ENCODE peak calls at places on chromosome 15, in seven cellular contexts. P, G, U, L, K, D and E are unnamed samples. For H3K9me3, the result is how much of the 10 kb centered on the place peaks cover.

GRCh38 chr15:39501366-39501765 is 79.5 kb upstream of the THBS1 start:
- DNase-seq in P (no peak), G (no peak), U (no peak), L (no peak), K (no peak), D (no peak), E (no peak)

GRCh38 chr15:55661431-55661830 is 73.3 kb upstream of the PYGO1 start:
- DNase-seq in P (no peak), G (no peak), U (no peak), L (peak), K (no peak), D (peak), E (no peak)

GRCh38 chr15:74962219-74962618 is 5.6 kb upstream of the RPP25 start:
- DNase-seq in P (no peak), G (no peak), U (no peak), L (no peak), K (no peak), D (no peak), E (no peak)

GRCh38 chr15:62739082-62739481 is 303.5 kb upstream of the TPM1 start:
- DNase-seq in P (no peak), G (no peak), U (no peak), L (no peak), K (no peak), D (peak), E (no peak)

GRCh38 chr15:27660676-27661075 is 438.4 kb downstream of the OCA2 start:
- DNase-seq in P (no peak), G (no peak), U (no peak), L (no peak), K (no peak), D (no peak), E (no peak)

GRCh38 chr15:75058127-75058905 is 34.9 kb downstream of the PPCDC start:
- DNase-seq in P (no peak), G (no peak), U (no peak), L (no peak), K (no peak), D (no peak), E (no peak)

GRCh38 chr15:71945012-71945411 is 134.7 kb downstream of the NR2E3 start:
- DNase-seq in P (no peak), G (no peak), U (no peak), L (no peak), K (no peak), D (no peak), E (no peak)

GRCh38 chr15:65521355-65521754 is 3.9 kb upstream of the DPP8 start:
- DNase-seq in P (no peak), G (no peak), U (no peak), L (no peak), K (no peak), D (no peak), E (no peak)

GRCh38 chr15:69403611-69404010 is 10.5 kb upstream of the KIF23 start:
- DNase-seq in P (peak), G (no peak), U (no peak), L (no peak), K (no peak), D (peak), E (no peak)

GRCh38 chr15:98519767-98520166 is 128.6 kb upstream of the IGF1R start:
- DNase-seq in P (no peak), G (no peak), U (no peak), L (no peak), K (no peak), D (no peak), E (no peak)

GRCh38 chr15:73948982-73949381 is 22.7 kb downstream of the LOXL1 start:
- DNase-seq in P (no peak), G (no peak), U (no peak), L (no peak), K (no peak), D (no peak), E (no peak)

GRCh38 chr15:90519688-90520087 is 10.0 kb upstream of the CRTC3 start:
- DNase-seq in P (peak), G (no peak), U (no peak), L (no peak), K (no peak), D (peak), E (no peak)

GRCh38 chr15:52336530-52336929 is 40.9 kb upstream of the MYO5C start:
- DNase-seq in P (no peak), G (no peak), U (no peak), L (no peak), K (no peak), D (no peak), E (no peak)

GRCh38 chr15:99163271-99164062 is 58.6 kb downstream of the SYNM start:
- DNase-seq in P (no peak), G (no peak), U (no peak), L (no peak), K (no peak), D (no peak), E (no peak)

GRCh38 chr15:52040167-52040900 is 21.3 kb downstream of the MAPK6 start:
- DNase-seq in P (no peak), G (no peak), U (no peak), L (peak), K (no peak), D (peak), E (no peak)

GRCh38 chr15:85623648-85624047 is 171.1 kb downstream of the KLHL25 start:
- DNase-seq in P (no peak), G (no peak), U (no peak), L (no peak), K (no peak), D (peak), E (no peak)

GRCh38 chr15:101118615-101119014 is 133.2 kb downstream of the CHSY1 start:
- DNase-seq in P (no peak), G (no peak), U (no peak), L (no peak), K (no peak), D (no peak), E (no peak)

GRCh38 chr15:98771444-98772059 is 123.2 kb downstream of the IGF1R start:
- DNase-seq in P (no peak), G (no peak), U (no peak), L (peak), K (no peak), D (peak), E (no peak)

GRCh38 chr15:63598467-63599400 is 1.5 kb downstream of the FBXL22 start:
- DNase-seq in P (no peak), G (no peak), U (no peak), L (peak), K (no peak), D (peak), E (no peak)

GRCh38 chr15:39687965-39688364 is 94.7 kb downstream of the FSIP1 start:
- DNase-seq in P (no peak), G (no peak), U (no peak), L (no peak), K (no peak), D (no peak), E (no peak)

GRCh38 chr15:40307421-40308165 is at the start of gene PLCB2:
- DNase-seq in P (no peak), G (peak), U (no peak), L (no peak), K (peak), D (no peak), E (no peak)

GRCh38 chr15:75775296-75776074 is 62.8 kb upstream of the CSPG4 start:
- DNase-seq in P (no peak), G (no peak), U (no peak), L (no peak), K (no peak), D (no peak), E (no peak)

GRCh38 chr15:26974120-26974780 is 3.3 kb downstream of the GABRG3 start:
- DNase-seq in P (no peak), G (no peak), U (no peak), L (peak), K (no peak), D (peak), E (no peak)

GRCh38 chr15:31225356-31225955 is 101.2 kb upstream of the KLF13 start:
- DNase-seq in P (no peak), G (no peak), U (no peak), L (no peak), K (no peak), D (no peak), E (no peak)

GRCh38 chr15:49627407-49627877 is 6.6 kb downstream of the DTWD1 start:
- DNase-seq in P (peak), G (no peak), U (no peak), L (no peak), K (no peak), D (peak), E (no peak)

GRCh38 chr15:40293006-40293405 is 10.1 kb upstream of the ANKRD63 start:
- DNase-seq in P (no peak), G (no peak), U (no peak), L (no peak), K (no peak), D (no peak), E (no peak)

GRCh38 chr15:95492388-95493070 is 838.0 kb upstream of the NR2F2 start:
- DNase-seq in P (no peak), G (no peak), U (no peak), L (peak), K (no peak), D (no peak), E (no peak)

GRCh38 chr15:59199775-59200465 is 6.7 kb upstream of the LDHAL6B start:
- DNase-seq in P (no peak), G (no peak), U (no peak), L (peak), K (no peak), D (peak), E (no peak)

GRCh38 chr15:49721091-49721490 is 100.2 kb downstream of the DTWD1 start:
- DNase-seq in P (no peak), G (no peak), U (no peak), L (no peak), K (no peak), D (no peak), E (no peak)

GRCh38 chr15:87267798-87268197 is 988.7 kb downstream of the NTRK3 start:
- DNase-seq in P (peak), G (no peak), U (no peak), L (no peak), K (no peak), D (peak), E (no peak)

GRCh38 chr15:35674873-35675781 is 129.2 kb upstream of the DPH6 start:
- DNase-seq in P (no peak), G (no peak), U (no peak), L (peak), K (no peak), D (peak), E (no peak)
- H3K9me3 ChIP-seq in P (under half), G (under half), U (under half), L (under half), K (under half), D (under half), E (under half)

GRCh38 chr15:24621630-24622215 is 53.9 kb upstream of the NPAP1 start:
- DNase-seq in P (no peak), G (no peak), U (no peak), L (no peak), K (no peak), D (no peak), E (no peak)

GRCh38 chr15:24633082-24633481 is 42.5 kb upstream of the NPAP1 start:
- DNase-seq in P (no peak), G (no peak), U (no peak), L (peak), K (no peak), D (no peak), E (no peak)

DNA sequence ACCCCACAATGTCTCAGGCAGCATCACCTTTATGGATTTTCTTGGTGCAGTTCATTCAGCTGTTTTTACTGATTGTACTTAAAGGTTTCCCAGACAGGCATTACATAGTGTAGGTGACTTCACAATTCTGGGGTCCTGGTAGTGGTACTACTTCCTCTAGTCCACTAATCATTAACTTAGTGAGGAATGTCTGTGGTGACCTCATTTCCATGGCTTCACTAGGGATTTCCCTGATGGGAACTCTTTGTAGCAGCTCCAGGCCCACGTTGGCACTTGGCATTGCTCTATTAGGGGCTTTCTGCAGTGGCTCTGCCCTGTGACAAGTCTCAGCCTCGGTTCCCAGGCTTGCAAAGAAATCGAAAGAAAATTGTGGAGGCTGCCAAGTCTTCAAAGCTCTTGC is 48.1 kb upstream of the NPAP1 start:
- DNase-seq in P (no peak), G (no peak), U (no peak), L (no peak), K (no peak), D (no peak), E (no peak)
- H3K9me3 ChIP-seq in P (under half), G (under half), U (under half), L (under half), K (under half), D (under half), E (under half)

DNA sequence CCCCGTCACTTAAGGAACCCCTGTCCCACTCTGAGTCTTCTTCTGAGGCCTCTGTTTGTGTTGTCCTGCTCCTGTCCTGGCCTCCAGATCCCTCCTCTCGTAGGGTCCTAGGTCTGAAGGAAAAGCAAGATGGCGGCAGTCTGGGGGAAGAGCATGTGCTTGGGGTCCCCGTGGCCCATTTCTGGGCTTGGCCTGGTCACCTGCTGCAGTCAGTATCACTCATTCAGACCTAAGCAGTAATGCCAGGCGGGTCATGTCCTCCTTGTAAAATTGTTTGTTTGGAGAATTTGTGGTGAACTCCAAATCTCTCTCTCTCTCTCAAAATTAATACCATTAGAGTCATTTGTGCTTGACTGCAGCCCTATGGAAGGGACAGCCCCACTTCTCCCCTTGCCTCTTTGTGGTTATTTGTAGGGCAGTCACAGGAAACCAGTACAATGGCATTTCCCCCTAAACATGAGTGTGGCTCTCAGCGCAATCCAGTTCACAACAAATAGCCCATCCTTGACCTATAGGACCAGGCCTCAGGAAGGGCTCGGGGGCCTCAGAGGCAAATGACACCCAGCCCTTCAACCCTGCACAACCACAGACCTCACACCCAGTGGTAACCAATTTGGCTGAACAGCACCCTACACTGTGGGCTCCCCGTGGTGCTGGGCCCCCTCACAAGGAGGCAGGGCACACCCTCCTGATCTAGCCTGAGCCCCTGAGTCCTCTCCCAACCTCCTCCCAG is 173.5 kb downstream of the OR4M2 start:
- DNase-seq in P (no peak), G (no peak), U (no peak), L (no peak), K (no peak), D (no peak), E (no peak)
- H3K9me3 ChIP-seq in P (half or more), G (under half), U (under half), L (under half), K (half or more), D (under half), E (under half)

DNA sequence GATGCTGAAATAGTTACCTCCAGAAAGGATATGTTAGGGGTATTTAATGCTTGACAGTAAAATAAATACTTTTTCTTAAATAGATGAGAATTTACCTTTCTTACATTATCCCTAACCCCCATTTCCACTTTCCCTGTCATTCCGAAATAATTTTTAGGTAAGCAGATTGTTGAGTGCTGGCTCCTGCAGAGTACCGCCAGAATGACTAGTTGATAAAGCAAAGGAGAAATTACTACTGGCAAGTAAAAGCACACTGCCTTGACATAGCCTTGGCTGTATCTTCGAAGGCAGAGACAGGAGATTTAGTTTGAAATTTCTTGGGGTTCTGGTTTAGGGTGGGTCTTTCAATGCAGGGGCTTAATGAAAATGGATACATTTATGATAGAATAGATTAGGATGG is 40.8 kb downstream of the LRRC49 start:
- DNase-seq in P (no peak), G (no peak), U (no peak), L (no peak), K (no peak), D (no peak), E (no peak)
- H3K9me3 ChIP-seq in P (under half), G (under half), U (under half), L (under half), K (under half), D (under half), E (under half)

GRCh38 chr15:25176616-25176923 is 221.8 kb downstream of the SNRPN start:
- DNase-seq in P (no peak), G (no peak), U (peak), L (no peak), K (no peak), D (no peak), E (no peak)
- H3K9me3 ChIP-seq in P (half or more), G (under half), U (half or more), L (under half), K (half or more), D (under half), E (half or more)

DNA sequence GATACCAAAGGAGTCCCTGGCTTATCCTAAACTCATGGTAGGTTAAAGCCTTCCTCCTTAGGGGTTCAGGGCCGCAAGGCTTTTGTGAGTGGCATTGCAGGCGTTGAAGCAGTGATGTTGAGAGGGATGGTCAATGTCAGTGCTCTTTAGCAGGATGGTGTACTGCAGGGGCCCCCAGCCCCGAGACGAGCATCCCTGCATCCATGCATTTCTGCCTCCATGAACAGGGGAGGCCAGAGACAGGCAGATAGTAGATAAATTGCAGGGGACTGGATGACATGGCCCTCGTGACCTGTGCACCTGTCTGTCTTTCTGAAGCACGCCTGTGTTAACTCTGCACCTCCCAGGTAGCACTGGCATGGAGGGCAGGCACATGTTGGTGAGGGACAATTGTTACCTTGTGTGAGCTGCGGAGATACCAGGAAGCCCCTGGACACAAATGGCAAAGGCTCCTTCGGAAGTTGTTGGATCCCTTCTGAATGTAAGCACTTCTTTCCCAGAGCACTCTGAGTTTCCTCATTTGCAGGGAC is 133.5 kb downstream of the SNRPN start:
- DNase-seq in P (no peak), G (no peak), U (no peak), L (no peak), K (no peak), D (no peak), E (no peak)
- H3K9me3 ChIP-seq in P (half or more), G (half or more), U (half or more), L (under half), K (half or more), D (under half), E (half or more)

GRCh38 chr15:67820992-67821783 is 4.1 kb upstream of the SKOR1 start:
- DNase-seq in P (no peak), G (no peak), U (no peak), L (peak), K (no peak), D (peak), E (no peak)
- H3K9me3 ChIP-seq in P (under half), G (under half), U (under half), L (under half), K (under half), D (under half), E (under half)

DNA sequence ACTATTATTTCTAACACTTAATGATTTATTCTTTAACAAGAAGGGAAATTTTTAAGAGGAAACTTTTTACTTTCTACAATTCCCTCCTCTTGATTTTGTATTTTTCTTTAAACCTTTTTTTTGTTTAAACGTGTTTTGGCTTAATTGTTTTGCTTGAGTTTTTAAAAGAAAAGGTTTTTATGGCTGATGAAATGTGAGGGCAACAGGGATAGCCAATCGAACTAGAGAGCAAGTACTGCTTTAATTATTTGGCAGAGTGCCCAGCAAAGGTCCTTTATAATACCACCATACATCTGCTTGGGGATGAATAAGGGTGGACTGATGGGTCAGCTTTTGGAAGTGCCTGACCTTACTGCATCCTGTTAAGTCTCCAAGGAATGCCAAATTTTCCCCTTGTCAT is 19.6 kb upstream of the MTHFS start:
- DNase-seq in P (no peak), G (no peak), U (no peak), L (peak), K (no peak), D (peak), E (no peak)
- H3K9me3 ChIP-seq in P (under half), G (under half), U (half or more), L (under half), K (half or more), D (under half), E (under half)